ENCODE peak calls at places on chromosomes 4 and X, in six cellular contexts. C is heart left ventricle; I is uterus; M is aorta; E is heart right ventricle; R is CD8-positive, alpha-beta memory T cell. N is an unnamed sample. For H3K4me1, the result is how much of the 10 kb centered on the place peaks cover.

GRCh38 chr4:39255266-39255665 is 72.9 kb downstream of the WDR19 start:
- DNase-seq in E (no peak), M (no peak), C (no peak), R (no peak), I (no peak), N (no peak)

GRCh38 chrX:119687661-119688413 is 5.1 kb downstream of the SEPTIN6 start:
- DNase-seq in E (no peak), M (no peak), R (peak), C (no peak), I (no peak), N (no peak)

GRCh38 chrX:9431281-9431680 is 33.6 kb upstream of the TBL1X start:
- DNase-seq in C (no peak), M (no peak), E (no peak), R (no peak), I (no peak), N (no peak)

GRCh38 chrX:145823132-145823531 is 5.5 kb downstream of the SLITRK2 start:
- DNase-seq in E (no peak), I (no peak), M (no peak), R (no peak), C (no peak), N (no peak)

GRCh38 chr4:108901271-108901670 is 138.4 kb upstream of the ETNPPL start:
- DNase-seq in M (no peak), E (no peak), C (no peak), I (no peak), R (no peak), N (no peak)

GRCh38 chr4:30802622-30803323 is 82.6 kb downstream of the PCDH7 start:
- DNase-seq in C (peak), I (no peak), M (peak), R (no peak), E (no peak), N (no peak)

GRCh38 chr4:170804930-170805329 is 715.2 kb upstream of the AADAT start:
- DNase-seq in C (no peak), I (no peak), M (no peak), R (no peak), E (no peak), N (no peak)

GRCh38 chrX:23692166-23692565 is 24.9 kb downstream of the PRDX4 start:
- DNase-seq in I (no peak), E (no peak), C (no peak), R (no peak), M (no peak), N (no peak)

GRCh38 chr4:118942465-118942864 is 53.8 kb downstream of the SYNPO2 start:
- DNase-seq in I (no peak), M (no peak), C (no peak), R (no peak), E (no peak), N (no peak)

GRCh38 chrX:75547137-75547536 is 24.3 kb upstream of the ZDHHC15 start:
- DNase-seq in C (no peak), M (no peak), R (no peak), E (no peak), I (no peak), N (no peak)

DNA sequence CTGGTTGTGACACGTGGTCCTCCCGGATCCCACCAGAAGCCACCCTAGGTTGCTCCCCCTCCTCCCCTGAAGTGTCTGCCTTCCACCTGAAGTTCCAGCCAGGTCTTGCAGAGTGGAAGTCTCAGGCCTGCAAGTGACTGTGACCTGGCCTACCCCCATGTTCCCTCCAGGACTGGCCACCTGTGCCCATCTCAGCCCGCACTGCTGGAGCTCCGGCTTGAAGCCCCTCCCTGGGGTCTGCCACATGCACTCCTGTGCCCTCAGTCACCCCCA is 6.1 kb upstream of the HGFAC start:
- DNase-seq in R (no peak), E (no peak), M (no peak), C (no peak), I (no peak), N (no peak)
- H3K4me1 ChIP-seq in R (under half), E (under half), M (under half), C (under half), I (under half), N (under half)

DNA sequence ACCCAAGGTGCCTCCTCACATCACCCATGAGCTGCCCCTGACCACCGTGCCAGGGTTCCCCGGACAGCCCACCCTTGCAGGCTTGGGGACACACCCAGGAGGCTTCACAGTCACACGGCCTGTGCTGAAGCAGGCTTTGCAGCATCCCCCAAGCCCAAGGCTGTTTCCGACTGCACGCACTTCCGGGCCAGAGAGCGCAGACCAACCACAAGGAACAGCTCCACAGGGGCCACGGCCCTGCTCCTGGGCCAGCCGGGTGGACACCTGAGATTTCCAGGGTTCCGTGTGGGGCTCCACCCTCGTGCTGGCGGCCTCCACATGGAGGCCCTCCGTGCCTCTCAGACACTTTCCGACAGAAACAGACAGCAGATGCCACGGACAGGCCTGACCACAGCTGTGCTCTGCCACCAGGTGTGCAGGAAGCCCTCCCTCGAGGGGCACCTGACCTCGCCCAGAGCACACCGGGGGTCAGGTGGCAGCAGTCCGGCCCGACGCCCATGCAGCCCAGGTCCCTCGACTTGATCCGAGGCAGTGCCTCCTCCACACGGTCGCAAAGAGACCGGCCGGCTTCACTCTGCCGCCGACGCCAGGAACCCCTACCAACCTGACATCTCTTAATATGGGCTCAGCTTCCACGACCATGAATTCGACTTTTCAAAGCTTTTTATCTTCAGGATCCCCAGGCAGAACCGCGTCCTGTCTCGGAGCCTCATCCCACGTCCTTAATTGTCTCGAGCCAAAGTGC is 8.0 kb downstream of the CTBP1 start:
- DNase-seq in C (no peak), E (peak), I (peak), R (no peak), M (no peak), N (no peak)
- H3K4me1 ChIP-seq in C (under half), E (under half), I (under half), R (under half), M (under half), N (under half)

DNA sequence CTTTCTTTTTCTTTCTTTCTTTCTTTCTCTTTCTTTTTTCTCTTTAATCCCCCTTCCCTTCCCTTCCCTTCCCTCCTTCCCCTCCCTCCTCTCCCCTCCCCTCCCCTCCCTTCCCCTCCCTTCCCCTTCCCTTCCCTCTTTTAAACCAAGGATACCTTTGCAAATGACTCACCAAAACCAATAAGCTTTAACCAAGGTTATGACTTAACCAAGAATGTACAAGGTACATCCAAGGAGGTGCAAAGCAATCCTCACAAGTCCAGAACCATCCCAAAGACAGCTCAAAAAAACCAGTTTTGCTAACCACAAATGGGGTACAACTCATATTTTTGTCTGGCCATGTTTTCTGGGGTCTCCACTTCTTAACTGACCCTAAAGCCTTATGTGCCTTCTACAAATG is 174.7 kb upstream of the PPP1R2C start:
- DNase-seq in C (no peak), M (no peak), I (no peak), E (no peak), R (no peak), N (no peak)
- H3K4me1 ChIP-seq in C (under half), M (under half), I (under half), E (under half), R (under half), N (under half)

GRCh38 chrX:135112743-135113142 is 7.6 kb downstream of the ETDB start:
- DNase-seq in I (no peak), M (no peak), E (no peak), C (no peak), R (no peak), N (no peak)
- H3K4me1 ChIP-seq in I (under half), M (under half), E (under half), C (under half), R (under half), N (under half)

GRCh38 chr4:106318511-106318910 is 2.2 kb downstream of the AIMP1 start:
- DNase-seq in R (no peak), M (no peak), E (no peak), C (no peak), I (no peak), N (no peak)
- H3K4me1 ChIP-seq in R (under half), M (under half), E (under half), C (under half), I (under half), N (under half)

N was measured in pancreas.